ENCODE peak calls at places on chromosome 18, in nine cellular contexts. A is heart left ventricle, G is upper lobe of left lung, N is sigmoid colon, K is foreskin fibroblast, Y is adrenal gland, R is fibroblast of villous mesenchyme, L is astrocyte of the spinal cord, U is foreskin keratinocyte. O is an unnamed sample.

GRCh38 chr18:36089001-36089400 is 21.6 kb upstream of the RPRD1A start:
- DNase-seq in A (no peak), G (no peak), N (no peak), K (no peak), Y (no peak), R (no peak), L (no peak), U (no peak), O (no peak)

GRCh38 chr18:6355789-6356589 is 58.7 kb downstream of the L3MBTL4 start:
- DNase-seq in A (no peak), G (no peak), N (no peak), K (peak; percentile 2), Y (peak; percentile 71), R (no peak), L (peak; percentile 33), U (peak; percentile 58), O (no peak)

GRCh38 chr18:78882585-78882984 is 97.0 kb upstream of the SALL3 start:
- DNase-seq in A (no peak), G (no peak), N (no peak), K (no peak), Y (no peak), R (no peak), L (no peak), U (no peak), O (no peak)

GRCh38 chr18:65852273-65852672 is 101.5 kb downstream of the CDH7 start:
- DNase-seq in A (no peak), G (no peak), N (no peak), K (no peak), Y (no peak), R (no peak), L (no peak), U (no peak), O (no peak)

GRCh38 chr18:36419913-36420531 is 122.5 kb downstream of the FHOD3 start:
- DNase-seq in A (no peak), G (no peak), N (no peak), K (peak; percentile 30), Y (peak; percentile 25), R (no peak), L (no peak), U (peak; percentile 73), O (no peak)

GRCh38 chr18:35027206-35027605 is 14.0 kb upstream of the MAPRE2 start:
- DNase-seq in A (no peak), G (no peak), N (no peak), K (no peak), Y (no peak), R (no peak), L (no peak), U (no peak), O (no peak)

GRCh38 chr18:78993014-78993926 is 13.7 kb downstream of the SALL3 start:
- DNase-seq in A (no peak), G (peak; percentile 75), N (no peak), K (no peak), Y (no peak), R (no peak), L (no peak), U (no peak), O (no peak)

GRCh38 chr18:21194871-21195771 is 46.9 kb upstream of the GREB1L start:
- DNase-seq in A (no peak), G (no peak), N (no peak), K (peak; percentile 54), Y (no peak), R (peak; percentile 54), L (peak; percentile 51), U (peak; percentile 51), O (no peak)

GRCh38 chr18:37564796-37565137 is 831 bp downstream of the CELF4 start:
- DNase-seq in A (peak; percentile 74), G (peak; percentile 82), N (peak; percentile 70), K (peak; percentile 63), Y (peak; percentile 44), R (peak; percentile 28), L (peak; percentile 38), U (peak; percentile 4), O (peak; percentile 82)

GRCh38 chr18:80104364-80104779 is 4.7 kb upstream of the ADNP2 start:
- DNase-seq in A (no peak), G (no peak), N (no peak), K (no peak), Y (no peak), R (peak; percentile 48), L (no peak), U (no peak), O (no peak)

GRCh38 chr18:43486462-43486861 is 209.2 kb upstream of the SYT4 start:
- DNase-seq in A (no peak), G (no peak), N (no peak), K (no peak), Y (no peak), R (no peak), L (no peak), U (no peak), O (no peak)

GRCh38 chr18:11751305-11752115 is 62.4 kb downstream of the GNAL start:
- DNase-seq in A (no peak), G (peak; percentile 83), N (no peak), K (no peak), Y (no peak), R (no peak), L (no peak), U (no peak), O (no peak)

GRCh38 chr18:27844416-27844792 is 332.5 kb downstream of the CDH2 start:
- DNase-seq in A (no peak), G (no peak), N (no peak), K (peak; percentile 13), Y (no peak), R (peak; percentile 81), L (peak; percentile 85), U (no peak), O (no peak)

GRCh38 chr18:61824733-61825363 is 68.0 kb downstream of the RNF152 start:
- DNase-seq in A (no peak), G (no peak), N (no peak), K (no peak), Y (no peak), R (peak; percentile 12), L (peak; percentile 12), U (no peak), O (no peak)

GRCh38 chr18:3281456-3282400 is 19.8 kb downstream of the MYL12B start:
- DNase-seq in A (no peak), G (no peak), N (no peak), K (peak; percentile 86), Y (no peak), R (peak; percentile 88), L (peak; percentile 89), U (no peak), O (no peak)
- TF ChIP-seq CTCF in A (peak; percentile 79), G (peak; percentile 46), N (peak; percentile 61), K (peak; percentile 17), Y (peak; percentile 91), R (peak; percentile 49), L (peak; percentile 29), U (peak; percentile 81), O (peak; percentile 86)

GRCh38 chr18:69588301-69588700 is 187.6 kb downstream of the DOK6 start:
- DNase-seq in A (no peak), G (no peak), N (no peak), K (no peak), Y (no peak), R (no peak), L (no peak), U (no peak), O (no peak)
- TF ChIP-seq CTCF in A (no peak), G (no peak), N (no peak), K (no peak), Y (no peak), R (peak; percentile 9), L (no peak), U (no peak), O (no peak)

GRCh38 chr18:47752796-47753645 is 177.4 kb downstream of the SMAD2 start:
- DNase-seq in A (no peak), G (no peak), N (no peak), K (no peak), Y (no peak), R (no peak), L (no peak), U (no peak), O (no peak)

GRCh38 chr18:47755102-47755456 is 175.4 kb downstream of the SMAD2 start:
- DNase-seq in A (no peak), G (no peak), N (no peak), K (no peak), Y (no peak), R (no peak), L (no peak), U (no peak), O (no peak)

GRCh38 chr18:47754311-47755101 is 176.0 kb downstream of the SMAD2 start:
- DNase-seq in A (no peak), G (peak; percentile 84), N (no peak), K (no peak), Y (no peak), R (peak; percentile 9), L (no peak), U (no peak), O (peak; percentile 78)

GRCh38 chr18:47756364-47757016 is 174.0 kb downstream of the SMAD2 start:
- DNase-seq in A (peak; percentile 45), G (no peak), N (no peak), K (peak; percentile 68), Y (peak; percentile 42), R (peak; percentile 44), L (peak; percentile 44), U (no peak), O (peak; percentile 72)

DNA sequence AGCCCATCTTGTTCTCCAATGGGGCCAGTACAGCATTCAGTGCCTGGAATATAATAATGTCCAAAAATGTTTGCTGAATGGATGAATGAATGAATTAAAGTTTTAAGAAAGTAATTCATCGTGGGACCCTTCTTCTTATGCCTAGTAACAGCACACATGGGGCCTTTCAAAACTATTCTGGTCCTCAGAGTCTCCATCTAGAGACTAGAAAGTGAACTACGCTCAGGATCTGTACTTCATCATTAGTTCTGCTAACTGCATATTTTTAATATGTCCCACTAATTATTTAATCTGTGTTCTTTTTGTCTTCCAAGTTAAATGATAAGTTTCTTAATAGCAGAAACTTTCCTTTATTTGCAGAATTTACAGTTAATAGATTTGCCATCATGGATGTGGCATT is 172.5 kb downstream of the SMAD2 start:
- DNase-seq in A (no peak), G (no peak), N (no peak), K (no peak), Y (no peak), R (no peak), L (no peak), U (no peak), O (no peak)
- TF ChIP-seq CTCF in A (peak; percentile 27), G (no peak), N (no peak), K (peak; percentile 37), Y (peak; percentile 7), R (peak; percentile 47), L (peak; percentile 35), U (peak; percentile 50), O (peak; percentile 38)

GRCh38 chr18:49863769-49864615 is 50.7 kb upstream of the ACAA2 start:
- DNase-seq in A (no peak), G (peak; percentile 76), N (no peak), K (no peak), Y (no peak), R (no peak), L (no peak), U (no peak), O (no peak)

GRCh38 chr18:49862656-49863385 is 49.5 kb upstream of the ACAA2 start:
- DNase-seq in A (no peak), G (no peak), N (no peak), K (no peak), Y (no peak), R (no peak), L (no peak), U (no peak), O (no peak)

GRCh38 chr18:49859006-49859359 is 45.6 kb upstream of the ACAA2 start:
- DNase-seq in A (no peak), G (no peak), N (no peak), K (no peak), Y (no peak), R (no peak), L (no peak), U (no peak), O (no peak)

GRCh38 chr18:49859725-49860124 is 46.4 kb upstream of the ACAA2 start:
- DNase-seq in A (no peak), G (no peak), N (peak; percentile 12), K (no peak), Y (no peak), R (no peak), L (no peak), U (no peak), O (no peak)

GRCh38 chr18:49861659-49862058 is 48.3 kb upstream of the ACAA2 start:
- DNase-seq in A (no peak), G (no peak), N (no peak), K (peak; percentile 30), Y (no peak), R (no peak), L (no peak), U (no peak), O (no peak)
- TF ChIP-seq CTCF in A (peak; percentile 34), G (no peak), N (no peak), K (peak; percentile 19), Y (peak; percentile 43), R (peak; percentile 40), L (peak; percentile 45), U (peak; percentile 59), O (peak; percentile 36)

O was measured in progenitor cell of endocrine pancreas.